ENCODE peak calls at places on chromosomes 6 and 20, in five cellular contexts. One of them, this sample, is unnamed.

GRCh38 chr6:169751242-169752073 is at the start of the genes DYNLT2 and ERMARD:
- DNase-seq in heart right ventricle: peak
- DNase-seq in GM12865: peak
- DNase-seq in cardiac fibroblast: peak
- DNase-seq in fibroblast of lung: peak
- DNase-seq in this sample: no peak

GRCh38 chr6:43807228-43808061 is 37.4 kb downstream of the VEGFA start:
- DNase-seq in heart right ventricle: no peak
- DNase-seq in GM12865: no peak
- DNase-seq in cardiac fibroblast: no peak
- DNase-seq in fibroblast of lung: peak
- DNase-seq in this sample: no peak

GRCh38 chr20:2637246-2637645 is 15.2 kb upstream of the NOP56 start:
- DNase-seq in heart right ventricle: no peak
- DNase-seq in GM12865: no peak
- DNase-seq in cardiac fibroblast: no peak
- DNase-seq in fibroblast of lung: no peak
- DNase-seq in this sample: no peak

GRCh38 chr6:149473080-149474052 is 11.4 kb downstream of the ZC3H12D start:
- DNase-seq in heart right ventricle: no peak
- DNase-seq in GM12865: peak
- DNase-seq in cardiac fibroblast: no peak
- DNase-seq in fibroblast of lung: no peak
- DNase-seq in this sample: no peak

GRCh38 chr6:32833599-32834155 is 4.9 kb downstream of the TAP2 start:
- DNase-seq in heart right ventricle: no peak
- DNase-seq in GM12865: no peak
- DNase-seq in cardiac fibroblast: no peak
- DNase-seq in fibroblast of lung: no peak
- DNase-seq in this sample: no peak

GRCh38 chr20:36614781-36615557 is 9.4 kb downstream of the RAB5IF start:
- DNase-seq in heart right ventricle: no peak
- DNase-seq in GM12865: no peak
- DNase-seq in cardiac fibroblast: no peak
- DNase-seq in fibroblast of lung: no peak
- DNase-seq in this sample: no peak

GRCh38 chr6:129335792-129336191 is 374.2 kb downstream of the ARHGAP18 start:
- DNase-seq in heart right ventricle: no peak
- DNase-seq in GM12865: no peak
- DNase-seq in cardiac fibroblast: no peak
- DNase-seq in fibroblast of lung: no peak
- DNase-seq in this sample: no peak

GRCh38 chr20:34516874-34517542 is 786 bp downstream of the DYNLRB1 start:
- DNase-seq in heart right ventricle: no peak
- DNase-seq in GM12865: peak
- DNase-seq in cardiac fibroblast: peak
- DNase-seq in fibroblast of lung: peak
- DNase-seq in this sample: no peak

GRCh38 chr6:1910621-1911407 is 301.1 kb downstream of the FOXC1 start:
- DNase-seq in heart right ventricle: no peak
- DNase-seq in GM12865: no peak
- DNase-seq in cardiac fibroblast: peak
- DNase-seq in fibroblast of lung: no peak
- DNase-seq in this sample: no peak

GRCh38 chr6:156865019-156865629 is 87.9 kb downstream of the ARID1B start:
- DNase-seq in heart right ventricle: no peak
- DNase-seq in GM12865: no peak
- DNase-seq in cardiac fibroblast: peak
- DNase-seq in fibroblast of lung: peak
- DNase-seq in this sample: no peak

GRCh38 chr6:156867121-156867520 is 89.9 kb downstream of the ARID1B start:
- DNase-seq in heart right ventricle: no peak
- DNase-seq in GM12865: no peak
- DNase-seq in cardiac fibroblast: no peak
- DNase-seq in fibroblast of lung: no peak
- DNase-seq in this sample: no peak

GRCh38 chr6:156864557-156864956 is 87.4 kb downstream of the ARID1B start:
- DNase-seq in heart right ventricle: no peak
- DNase-seq in GM12865: no peak
- DNase-seq in cardiac fibroblast: peak
- DNase-seq in fibroblast of lung: no peak
- DNase-seq in this sample: no peak

GRCh38 chr6:156868385-156868784 is 91.2 kb downstream of the ARID1B start:
- DNase-seq in heart right ventricle: no peak
- DNase-seq in GM12865: no peak
- DNase-seq in cardiac fibroblast: no peak
- DNase-seq in fibroblast of lung: no peak
- DNase-seq in this sample: no peak

DNA sequence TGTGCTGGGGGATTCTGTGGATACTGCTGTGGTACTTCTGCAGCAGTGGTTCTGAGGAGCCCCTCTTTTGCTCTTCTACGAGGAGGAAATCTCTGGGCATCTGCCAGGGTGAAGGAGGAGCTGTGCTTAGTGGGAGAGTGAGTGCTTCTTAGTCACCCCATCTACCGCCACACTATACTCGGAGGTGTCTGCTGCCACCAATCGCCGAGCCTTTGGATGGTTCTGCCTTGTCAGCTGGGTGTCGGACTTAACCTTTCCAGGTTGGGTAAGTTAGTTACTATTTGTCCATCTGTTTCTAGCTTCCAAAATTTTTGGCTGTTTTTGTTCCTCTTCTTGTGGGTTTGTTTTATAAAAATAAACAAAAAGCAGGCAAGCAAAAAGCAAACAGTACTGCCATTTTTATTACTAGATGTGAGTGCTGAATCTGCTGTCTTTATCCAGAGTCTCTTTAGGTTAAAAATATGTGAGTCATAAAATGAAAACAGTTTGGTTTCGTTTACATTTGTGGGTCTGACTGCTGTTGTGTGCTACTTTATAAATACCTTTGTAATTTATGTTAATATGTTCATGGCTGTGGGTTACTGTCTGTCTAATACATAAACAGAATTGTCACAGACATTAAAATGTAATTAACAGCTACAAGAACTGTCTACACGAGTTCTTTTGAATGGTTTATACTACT is 89.1 kb downstream of the ARID1B start:
- DNase-seq in heart right ventricle: no peak
- DNase-seq in GM12865: peak
- DNase-seq in cardiac fibroblast: peak
- DNase-seq in fibroblast of lung: peak
- DNase-seq in this sample: no peak
- H3K4me3 ChIP-seq in heart right ventricle: no peak
- H3K4me3 ChIP-seq in GM12865: peak
- H3K4me3 ChIP-seq in cardiac fibroblast: no peak
- H3K4me3 ChIP-seq in fibroblast of lung: peak
- H3K4me3 ChIP-seq in this sample: no peak

GRCh38 chr6:3226422-3227362 is 761 bp downstream of the TUBB2B start:
- DNase-seq in heart right ventricle: peak
- DNase-seq in GM12865: peak
- DNase-seq in cardiac fibroblast: no peak
- DNase-seq in fibroblast of lung: no peak
- DNase-seq in this sample: no peak

GRCh38 chr6:3229566-3230274 is 2.3 kb upstream of the TUBB2B start:
- DNase-seq in heart right ventricle: no peak
- DNase-seq in GM12865: peak
- DNase-seq in cardiac fibroblast: no peak
- DNase-seq in fibroblast of lung: no peak
- DNase-seq in this sample: no peak

GRCh38 chr6:3228791-3229565 is 1.5 kb upstream of the TUBB2B start:
- DNase-seq in heart right ventricle: no peak
- DNase-seq in GM12865: no peak
- DNase-seq in cardiac fibroblast: no peak
- DNase-seq in fibroblast of lung: no peak
- DNase-seq in this sample: no peak

GRCh38 chr6:3227363-3228045 is at the start of gene TUBB2B:
- DNase-seq in heart right ventricle: peak
- DNase-seq in GM12865: peak
- DNase-seq in cardiac fibroblast: no peak
- DNase-seq in fibroblast of lung: no peak
- DNase-seq in this sample: no peak

GRCh38 chr6:3228046-3228671 is 706 bp upstream of the TUBB2B start:
- DNase-seq in heart right ventricle: no peak
- DNase-seq in GM12865: no peak
- DNase-seq in cardiac fibroblast: no peak
- DNase-seq in fibroblast of lung: no peak
- DNase-seq in this sample: no peak
- H3K4me3 ChIP-seq in heart right ventricle: peak
- H3K4me3 ChIP-seq in GM12865: peak
- H3K4me3 ChIP-seq in cardiac fibroblast: no peak
- H3K4me3 ChIP-seq in fibroblast of lung: no peak
- H3K4me3 ChIP-seq in this sample: peak

DNA sequence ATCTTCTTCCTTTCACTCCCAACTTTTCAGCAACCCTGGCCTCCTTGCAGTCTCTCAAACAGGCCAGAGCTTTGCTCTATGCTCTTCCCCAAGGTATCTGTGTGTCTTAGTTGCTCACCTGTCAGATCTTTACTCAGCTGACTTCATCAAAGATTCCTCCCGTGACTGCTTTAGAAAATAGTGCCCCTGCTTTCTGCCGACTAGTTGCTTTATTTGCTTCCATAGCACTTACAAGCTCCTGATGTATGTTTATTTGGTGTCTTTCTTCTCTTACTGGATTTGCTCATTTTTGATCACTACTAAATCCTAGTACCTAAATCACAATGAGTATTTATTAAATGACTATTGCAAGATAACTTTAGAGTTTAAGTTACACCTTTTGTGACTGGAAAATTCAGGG is 5.9 kb downstream of the NDUFAF5 start:
- DNase-seq in heart right ventricle: no peak
- DNase-seq in GM12865: no peak
- DNase-seq in cardiac fibroblast: no peak
- DNase-seq in fibroblast of lung: no peak
- DNase-seq in this sample: no peak
- H3K4me3 ChIP-seq in heart right ventricle: no peak
- H3K4me3 ChIP-seq in GM12865: no peak
- H3K4me3 ChIP-seq in cardiac fibroblast: no peak
- H3K4me3 ChIP-seq in fibroblast of lung: no peak
- H3K4me3 ChIP-seq in this sample: no peak

GRCh38 chr6:20583447-20583806 is 49.2 kb downstream of the CDKAL1 start:
- DNase-seq in heart right ventricle: no peak
- DNase-seq in GM12865: no peak
- DNase-seq in cardiac fibroblast: no peak
- DNase-seq in fibroblast of lung: no peak
- DNase-seq in this sample: no peak
- H3K4me3 ChIP-seq in heart right ventricle: no peak
- H3K4me3 ChIP-seq in GM12865: no peak
- H3K4me3 ChIP-seq in cardiac fibroblast: no peak
- H3K4me3 ChIP-seq in fibroblast of lung: no peak
- H3K4me3 ChIP-seq in this sample: no peak

This sample was measured in vagina.